ENCODE peak calls at places on chromosomes 3 and 15, in seven cellular contexts. Y, K, Q, L, D, N and A are unnamed samples.

GRCh38 chr15:62684143-62684808 is 358.3 kb upstream of the TPM1 start:
- DNase-seq in Y (no peak), Q (no peak), L (no peak), K (no peak), D (no peak), N (no peak), A (no peak)

GRCh38 chr15:76866716-76867321 is 38.3 kb downstream of the SCAPER start:
- DNase-seq in N (peak; percentile 65), Y (peak; percentile 50), D (peak; percentile 29), L (peak; percentile 70), Q (no peak), K (peak; percentile 65), A (no peak)

GRCh38 chr3:174540536-174540935 is 318.6 kb upstream of the NAALADL2 start:
- DNase-seq in Y (no peak), N (no peak), K (no peak), Q (no peak), L (peak; percentile 91), D (no peak), A (no peak)

GRCh38 chr3:98821072-98821471 is 57.9 kb downstream of the ST3GAL6 start:
- DNase-seq in L (no peak), K (no peak), Q (no peak), Y (no peak), D (no peak), N (no peak), A (no peak)

GRCh38 chr15:60933914-60934885 is 294.9 kb downstream of the RORA start:
- DNase-seq in L (no peak), Q (no peak), D (peak; percentile 21), K (no peak), N (no peak), Y (no peak), A (no peak)

GRCh38 chr15:68930268-68931022 is at the start of gene SPESP1:
- DNase-seq in L (no peak), D (peak; percentile 30), Y (no peak), Q (no peak), N (peak; percentile 62), K (peak; percentile 85), A (no peak)

GRCh38 chr15:100525894-100526512 is 2.7 kb downstream of the CERS3 start:
- DNase-seq in L (no peak), K (no peak), Y (no peak), Q (no peak), D (no peak), N (no peak), A (peak; percentile 84)

GRCh38 chr3:183324083-183324482 is 71.0 kb downstream of the B3GNT5 start:
- DNase-seq in K (peak; percentile 68), N (peak; percentile 33), D (peak; percentile 68), L (no peak), Q (no peak), Y (peak; percentile 64), A (peak; percentile 18)

GRCh38 chr3:183857863-183858262 is 26.8 kb downstream of the PARL start:
- DNase-seq in Y (no peak), Q (no peak), L (no peak), D (peak; percentile 33), N (no peak), K (no peak), A (no peak)

GRCh38 chr3:76096036-76096435 is 310.7 kb upstream of the ZNF717 start:
- DNase-seq in Y (no peak), N (peak; percentile 4), D (peak; percentile 58), Q (no peak), K (no peak), L (no peak), A (no peak)

GRCh38 chr15:31034152-31034551 is 42.7 kb upstream of the MTMR10 start:
- DNase-seq in D (no peak), Q (no peak), L (no peak), K (peak; percentile 17), Y (no peak), N (no peak), A (no peak)

GRCh38 chr3:121705541-121705940 is 44.0 kb downstream of the GOLGB1 start:
- DNase-seq in D (no peak), Q (no peak), L (no peak), Y (no peak), K (no peak), N (no peak), A (no peak)

GRCh38 chr15:29636140-29636539 is 186.1 kb downstream of the TJP1 start:
- DNase-seq in K (no peak), L (no peak), D (no peak), N (no peak), Y (no peak), Q (no peak), A (no peak)

GRCh38 chr3:58626841-58627579 is 39.6 kb downstream of the FAM3D start:
- DNase-seq in L (no peak), D (no peak), N (no peak), K (no peak), Q (no peak), Y (no peak), A (no peak)